ENCODE peak calls at places on chromosomes 2 and 18, in ten cellular contexts. One of them, this sample, is unnamed.
A peak's percentile ranks its signal among the peaks of the same experiment; 100 is the strongest.

GRCh38 chr18:68725341-68725740 is 10.4 kb upstream of the TMX3 start:
- DNase-seq in OCI-LY7: no peak
- DNase-seq in lower lobe of right lung: no peak
- DNase-seq in right cardiac atrium: no peak
- DNase-seq in neural progenitor cell: no peak
- DNase-seq in right atrium auricular region: no peak
- DNase-seq in PC-9: no peak
- DNase-seq in kidney: no peak
- DNase-seq in thoracic aorta: no peak
- DNase-seq in heart left ventricle: no peak
- DNase-seq in this sample: no peak

GRCh38 chr2:187865025-187865424 is 310.8 kb upstream of the TFPI start:
- DNase-seq in right cardiac atrium: no peak
- DNase-seq in neural progenitor cell: no peak
- DNase-seq in heart left ventricle: no peak
- DNase-seq in PC-9: no peak
- DNase-seq in lower lobe of right lung: no peak
- DNase-seq in kidney: no peak
- DNase-seq in thoracic aorta: no peak
- DNase-seq in OCI-LY7: no peak
- DNase-seq in right atrium auricular region: no peak
- DNase-seq in this sample: no peak

GRCh38 chr18:36752929-36753865 is 75.6 kb downstream of the TPGS2 start:
- DNase-seq in OCI-LY7: no peak
- DNase-seq in kidney: no peak
- DNase-seq in right cardiac atrium: no peak
- DNase-seq in heart left ventricle: no peak
- DNase-seq in thoracic aorta: no peak
- DNase-seq in PC-9: no peak
- DNase-seq in neural progenitor cell: no peak
- DNase-seq in right atrium auricular region: no peak
- DNase-seq in lower lobe of right lung: no peak
- DNase-seq in this sample: no peak

GRCh38 chr18:9661564-9661963 is 46.5 kb upstream of the RAB31 start:
- DNase-seq in right atrium auricular region: no peak
- DNase-seq in heart left ventricle: no peak
- DNase-seq in lower lobe of right lung: no peak
- DNase-seq in PC-9: no peak
- DNase-seq in neural progenitor cell: no peak
- DNase-seq in OCI-LY7: no peak
- DNase-seq in kidney: no peak
- DNase-seq in right cardiac atrium: no peak
- DNase-seq in thoracic aorta: no peak
- DNase-seq in this sample: no peak

GRCh38 chr2:44705356-44705755 is 236.1 kb upstream of the SIX3 start:
- DNase-seq in OCI-LY7: no peak
- DNase-seq in kidney: no peak
- DNase-seq in right cardiac atrium: no peak
- DNase-seq in PC-9: no peak
- DNase-seq in neural progenitor cell: peak; percentile 88
- DNase-seq in heart left ventricle: no peak
- DNase-seq in thoracic aorta: no peak
- DNase-seq in lower lobe of right lung: no peak
- DNase-seq in right atrium auricular region: no peak
- DNase-seq in this sample: no peak

GRCh38 chr2:212392544-212392943 is 146.1 kb downstream of the ERBB4 start:
- DNase-seq in OCI-LY7: no peak
- DNase-seq in thoracic aorta: no peak
- DNase-seq in lower lobe of right lung: no peak
- DNase-seq in kidney: no peak
- DNase-seq in heart left ventricle: no peak
- DNase-seq in right atrium auricular region: no peak
- DNase-seq in neural progenitor cell: no peak
- DNase-seq in right cardiac atrium: no peak
- DNase-seq in PC-9: no peak
- DNase-seq in this sample: no peak

GRCh38 chr18:7618821-7619410 is 51.8 kb downstream of the PTPRM start:
- DNase-seq in PC-9: no peak
- DNase-seq in neural progenitor cell: peak; percentile 84
- DNase-seq in heart left ventricle: no peak
- DNase-seq in lower lobe of right lung: no peak
- DNase-seq in right cardiac atrium: no peak
- DNase-seq in OCI-LY7: no peak
- DNase-seq in right atrium auricular region: no peak
- DNase-seq in thoracic aorta: no peak
- DNase-seq in kidney: no peak
- DNase-seq in this sample: no peak

GRCh38 chr2:127413782-127414743 is 4.2 kb upstream of the PROC start:
- DNase-seq in neural progenitor cell: no peak
- DNase-seq in heart left ventricle: no peak
- DNase-seq in thoracic aorta: no peak
- DNase-seq in lower lobe of right lung: no peak
- DNase-seq in kidney: no peak
- DNase-seq in right atrium auricular region: no peak
- DNase-seq in PC-9: peak; percentile 82
- DNase-seq in right cardiac atrium: no peak
- DNase-seq in OCI-LY7: no peak
- DNase-seq in this sample: no peak

GRCh38 chr18:12255626-12256026 is 1.5 kb downstream of the CIDEA start:
- DNase-seq in thoracic aorta: no peak
- DNase-seq in kidney: no peak
- DNase-seq in heart left ventricle: no peak
- DNase-seq in PC-9: peak; percentile 97
- DNase-seq in neural progenitor cell: peak; percentile 13
- DNase-seq in OCI-LY7: no peak
- DNase-seq in right cardiac atrium: no peak
- DNase-seq in right atrium auricular region: no peak
- DNase-seq in lower lobe of right lung: no peak
- DNase-seq in this sample: no peak

GRCh38 chr2:47720036-47720435 is 62.9 kb upstream of the MSH6 start:
- DNase-seq in OCI-LY7: peak; percentile 47
- DNase-seq in kidney: no peak
- DNase-seq in lower lobe of right lung: no peak
- DNase-seq in right cardiac atrium: no peak
- DNase-seq in PC-9: no peak
- DNase-seq in right atrium auricular region: no peak
- DNase-seq in neural progenitor cell: no peak
- DNase-seq in thoracic aorta: no peak
- DNase-seq in heart left ventricle: no peak
- DNase-seq in this sample: no peak

GRCh38 chr2:150811259-150811912 is 323.9 kb upstream of the RND3 start:
- DNase-seq in OCI-LY7: no peak
- DNase-seq in right cardiac atrium: no peak
- DNase-seq in thoracic aorta: no peak
- DNase-seq in right atrium auricular region: no peak
- DNase-seq in PC-9: no peak
- DNase-seq in neural progenitor cell: no peak
- DNase-seq in lower lobe of right lung: no peak
- DNase-seq in heart left ventricle: no peak
- DNase-seq in kidney: no peak
- DNase-seq in this sample: no peak

GRCh38 chr2:150605664-150606063 is 118.2 kb upstream of the RND3 start:
- DNase-seq in right atrium auricular region: no peak
- DNase-seq in right cardiac atrium: no peak
- DNase-seq in neural progenitor cell: no peak
- DNase-seq in heart left ventricle: no peak
- DNase-seq in kidney: no peak
- DNase-seq in OCI-LY7: no peak
- DNase-seq in PC-9: no peak
- DNase-seq in lower lobe of right lung: no peak
- DNase-seq in thoracic aorta: no peak
- DNase-seq in this sample: no peak

GRCh38 chr2:121409388-121409787 is 121.3 kb upstream of the RNU4ATAC start:
- DNase-seq in neural progenitor cell: no peak
- DNase-seq in kidney: no peak
- DNase-seq in heart left ventricle: no peak
- DNase-seq in thoracic aorta: no peak
- DNase-seq in right cardiac atrium: no peak
- DNase-seq in lower lobe of right lung: no peak
- DNase-seq in PC-9: no peak
- DNase-seq in right atrium auricular region: no peak
- DNase-seq in OCI-LY7: no peak
- DNase-seq in this sample: no peak

GRCh38 chr18:24878289-24878688 is 417.9 kb downstream of the HRH4 start:
- DNase-seq in PC-9: no peak
- DNase-seq in right atrium auricular region: no peak
- DNase-seq in heart left ventricle: peak; percentile 19
- DNase-seq in thoracic aorta: no peak
- DNase-seq in kidney: no peak
- DNase-seq in OCI-LY7: peak; percentile 61
- DNase-seq in right cardiac atrium: no peak
- DNase-seq in neural progenitor cell: peak; percentile 53
- DNase-seq in lower lobe of right lung: no peak
- DNase-seq in this sample: no peak

GRCh38 chr2:227150222-227150936 is 13.6 kb downstream of the COL4A4 start:
- DNase-seq in neural progenitor cell: no peak
- DNase-seq in right cardiac atrium: no peak
- DNase-seq in OCI-LY7: no peak
- DNase-seq in heart left ventricle: no peak
- DNase-seq in thoracic aorta: no peak
- DNase-seq in lower lobe of right lung: no peak
- DNase-seq in kidney: no peak
- DNase-seq in PC-9: no peak
- DNase-seq in right atrium auricular region: no peak
- DNase-seq in this sample: no peak

GRCh38 chr2:73091164-73091563 is 19.7 kb upstream of the SFXN5 start:
- DNase-seq in PC-9: no peak
- DNase-seq in thoracic aorta: no peak
- DNase-seq in right cardiac atrium: peak; percentile 19
- DNase-seq in right atrium auricular region: no peak
- DNase-seq in OCI-LY7: no peak
- DNase-seq in lower lobe of right lung: no peak
- DNase-seq in kidney: peak; percentile 37
- DNase-seq in heart left ventricle: no peak
- DNase-seq in neural progenitor cell: peak; percentile 43
- DNase-seq in this sample: no peak

GRCh38 chr18:56743115-56743514 is 92.0 kb downstream of the WDR7 start:
- DNase-seq in kidney: no peak
- DNase-seq in thoracic aorta: no peak
- DNase-seq in heart left ventricle: no peak
- DNase-seq in lower lobe of right lung: no peak
- DNase-seq in PC-9: no peak
- DNase-seq in neural progenitor cell: no peak
- DNase-seq in right cardiac atrium: no peak
- DNase-seq in right atrium auricular region: no peak
- DNase-seq in OCI-LY7: no peak
- DNase-seq in this sample: no peak

GRCh38 chr18:74995404-74995737 is 213.6 kb downstream of the PTGR3 start:
- DNase-seq in kidney: no peak
- DNase-seq in neural progenitor cell: no peak
- DNase-seq in lower lobe of right lung: no peak
- DNase-seq in right atrium auricular region: no peak
- DNase-seq in PC-9: no peak
- DNase-seq in thoracic aorta: no peak
- DNase-seq in OCI-LY7: no peak
- DNase-seq in right cardiac atrium: no peak
- DNase-seq in heart left ventricle: no peak
- DNase-seq in this sample: no peak
- H3K27ac ChIP-seq in kidney: no peak overlapping the region
- H3K27ac ChIP-seq in neural progenitor cell: no peak overlapping the region
- H3K27ac ChIP-seq in lower lobe of right lung: peak overlapping the region; percentile 39
- H3K27ac ChIP-seq in right atrium auricular region: no peak overlapping the region
- H3K27ac ChIP-seq in PC-9: no peak overlapping the region
- H3K27ac ChIP-seq in thoracic aorta: no peak overlapping the region
- H3K27ac ChIP-seq in OCI-LY7: no peak overlapping the region
- H3K27ac ChIP-seq in right cardiac atrium: no peak overlapping the region
- H3K27ac ChIP-seq in heart left ventricle: no peak overlapping the region
- H3K27ac ChIP-seq in this sample: no peak overlapping the region

GRCh38 chr2:96249654-96250053 is 16.1 kb downstream of the TMEM127 start:
- DNase-seq in lower lobe of right lung: no peak
- DNase-seq in thoracic aorta: no peak
- DNase-seq in PC-9: no peak
- DNase-seq in neural progenitor cell: no peak
- DNase-seq in kidney: peak; percentile 60
- DNase-seq in right atrium auricular region: no peak
- DNase-seq in heart left ventricle: no peak
- DNase-seq in right cardiac atrium: no peak
- DNase-seq in OCI-LY7: no peak
- DNase-seq in this sample: no peak
- H3K27ac ChIP-seq in lower lobe of right lung: no peak overlapping the region
- H3K27ac ChIP-seq in thoracic aorta: peak overlapping the region; percentile 85
- H3K27ac ChIP-seq in PC-9: no peak overlapping the region
- H3K27ac ChIP-seq in neural progenitor cell: no peak overlapping the region
- H3K27ac ChIP-seq in kidney: peak overlapping the region; percentile 18
- H3K27ac ChIP-seq in right atrium auricular region: peak overlapping the region; percentile 75
- H3K27ac ChIP-seq in heart left ventricle: no peak overlapping the region
- H3K27ac ChIP-seq in right cardiac atrium: no peak overlapping the region
- H3K27ac ChIP-seq in OCI-LY7: no peak overlapping the region
- H3K27ac ChIP-seq in this sample: no peak overlapping the region

DNA sequence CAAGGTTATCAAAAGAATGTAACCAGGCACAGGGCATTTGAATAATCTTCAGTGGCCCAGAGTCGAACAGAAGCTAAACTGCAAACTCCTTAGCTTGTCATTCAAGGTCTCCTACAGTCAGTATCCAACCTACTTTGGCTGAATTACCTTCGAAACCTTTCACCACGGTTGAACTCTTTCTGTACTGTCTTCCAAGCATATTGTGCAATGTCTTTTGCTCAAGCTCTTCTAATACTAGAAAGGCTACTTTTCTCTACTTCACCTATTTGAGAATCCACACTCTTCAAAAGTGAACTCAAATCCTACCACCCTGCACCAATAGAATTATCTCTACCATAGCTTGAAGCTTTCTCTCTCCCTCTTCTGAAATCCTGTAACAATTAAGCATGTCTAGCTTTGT is 142.9 kb downstream of the NR4A2 start:
- DNase-seq in PC-9: no peak
- DNase-seq in lower lobe of right lung: no peak
- DNase-seq in neural progenitor cell: no peak
- DNase-seq in right atrium auricular region: no peak
- DNase-seq in thoracic aorta: no peak
- DNase-seq in right cardiac atrium: no peak
- DNase-seq in kidney: no peak
- DNase-seq in heart left ventricle: no peak
- DNase-seq in OCI-LY7: no peak
- DNase-seq in this sample: no peak
- H3K27ac ChIP-seq in PC-9: no peak overlapping the region
- H3K27ac ChIP-seq in lower lobe of right lung: no peak overlapping the region
- H3K27ac ChIP-seq in neural progenitor cell: no peak overlapping the region
- H3K27ac ChIP-seq in right atrium auricular region: no peak overlapping the region
- H3K27ac ChIP-seq in thoracic aorta: no peak overlapping the region
- H3K27ac ChIP-seq in right cardiac atrium: no peak overlapping the region
- H3K27ac ChIP-seq in kidney: no peak overlapping the region
- H3K27ac ChIP-seq in heart left ventricle: no peak overlapping the region
- H3K27ac ChIP-seq in OCI-LY7: no peak overlapping the region
- H3K27ac ChIP-seq in this sample: no peak overlapping the region

GRCh38 chr2:25253153-25253617 is 84.8 kb upstream of the POMC start:
- DNase-seq in thoracic aorta: no peak
- DNase-seq in right atrium auricular region: no peak
- DNase-seq in PC-9: no peak
- DNase-seq in lower lobe of right lung: no peak
- DNase-seq in OCI-LY7: no peak
- DNase-seq in right cardiac atrium: no peak
- DNase-seq in heart left ventricle: no peak
- DNase-seq in neural progenitor cell: no peak
- DNase-seq in kidney: no peak
- DNase-seq in this sample: no peak
- H3K27ac ChIP-seq in thoracic aorta: peak overlapping the region; percentile 49
- H3K27ac ChIP-seq in right atrium auricular region: peak overlapping the region; percentile 85
- H3K27ac ChIP-seq in PC-9: no peak overlapping the region
- H3K27ac ChIP-seq in lower lobe of right lung: peak overlapping the region; percentile 83
- H3K27ac ChIP-seq in OCI-LY7: no peak overlapping the region
- H3K27ac ChIP-seq in right cardiac atrium: no peak overlapping the region
- H3K27ac ChIP-seq in heart left ventricle: peak overlapping the region; percentile 78
- H3K27ac ChIP-seq in neural progenitor cell: peak overlapping the region; percentile 73
- H3K27ac ChIP-seq in kidney: peak overlapping the region; percentile 28
- H3K27ac ChIP-seq in this sample: peak overlapping the region; percentile 83

This sample was measured in caudate nucleus.